ENCODE peak calls at places on chromosomes 11 and 22, in four cellular contexts. Q is T-cell, H is EL, R is NCI-H1417. E is an unnamed sample.

GRCh38 chr22:33114570-33114969 is 56.4 kb upstream of the SYN3 start:
- DNase-seq in Q (no peak), R (no peak), H (no peak), E (no peak)

GRCh38 chr11:57646756-57647303 is 2.9 kb downstream of the YPEL4 start:
- DNase-seq in R (peak), Q (no peak), H (no peak), E (no peak)

GRCh38 chr11:22690891-22691290 is 24.5 kb downstream of the GAS2 start:
- DNase-seq in R (no peak), Q (peak), H (no peak), E (no peak)

GRCh38 chr11:70146309-70146708 is 56.8 kb upstream of the FADD start:
- DNase-seq in Q (no peak), H (no peak), R (no peak), E (no peak)

GRCh38 chr22:28989484-28989883 is 72.1 kb downstream of the C22orf31 start:
- DNase-seq in H (no peak), R (no peak), Q (no peak), E (no peak)

GRCh38 chr11:45110562-45110961 is 35.9 kb upstream of the PRDM11 start:
- DNase-seq in Q (no peak), R (peak), H (peak), E (no peak)

GRCh38 chr11:86211619-86212018 is 32.9 kb upstream of the EED start:
- DNase-seq in R (no peak), Q (no peak), H (no peak), E (no peak)

GRCh38 chr22:18048441-18048898 is 24.1 kb upstream of the MICAL3 start:
- DNase-seq in Q (no peak), R (no peak), H (peak), E (no peak)

GRCh38 chr11:44760917-44761545 is 34.3 kb downstream of the TSPAN18 start:
- DNase-seq in R (no peak), Q (no peak), H (peak), E (no peak)

GRCh38 chr11:1171985-1172728 is 14.4 kb downstream of the MUC5AC start:
- DNase-seq in Q (no peak), R (no peak), H (no peak), E (no peak)

GRCh38 chr11:124928942-124929663 is 6.7 kb downstream of the HEPACAM start:
- DNase-seq in Q (no peak), R (no peak), H (no peak), E (no peak)

GRCh38 chr22:25051983-25052710 is 99.6 kb downstream of the KIAA1671 start:
- DNase-seq in H (no peak), Q (no peak), R (no peak), E (peak)

GRCh38 chr11:78946945-78947914 is 372.6 kb upstream of the NARS2 start:
- DNase-seq in H (no peak), Q (no peak), R (no peak), E (no peak)

GRCh38 chr11:116653206-116653605 is 119.6 kb downstream of the BUD13 start:
- DNase-seq in H (no peak), Q (no peak), R (no peak), E (no peak)

GRCh38 chr22:44299124-44299523 is 13.6 kb downstream of the SHISAL1 start:
- DNase-seq in H (no peak), R (no peak), Q (no peak), E (no peak)

GRCh38 chr11:103618532-103618931 is 417.9 kb upstream of the DDI1 start:
- DNase-seq in R (no peak), Q (no peak), H (peak), E (no peak)

GRCh38 chr22:42887523-42888507 is 30.7 kb upstream of the ARFGAP3 start:
- DNase-seq in H (no peak), Q (no peak), R (no peak), E (no peak)

GRCh38 chr11:69574383-69575255 is 66.3 kb upstream of the CCND1 start:
- DNase-seq in H (no peak), Q (no peak), R (no peak), E (no peak)

GRCh38 chr11:76392889-76393288 is 11.8 kb downstream of the GVQW3 start:
- DNase-seq in Q (no peak), R (no peak), H (no peak), E (no peak)

GRCh38 chr11:120810251-120810650 is 213.7 kb upstream of the TBCEL start:
- DNase-seq in R (no peak), H (peak), Q (no peak), E (no peak)

E was measured in DMS 273 treated with DMSO at 0.1 percent for 48 hours.